ENCODE peak calls at places on chromosomes 6 and 20, in four cellular contexts. K is IMR-90, H is mesendoderm, A is H1. D is an unnamed sample.

GRCh38 chr6:78629154-78629721 is 238.1 kb upstream of the IRAK1BP1 start:
- DNase-seq in K (peak), A (peak), H (peak), D (peak)

GRCh38 chr6:53647437-53648094 is 18.0 kb downstream of the KLHL31 start:
- DNase-seq in A (no peak), K (no peak), H (no peak), D (no peak)

GRCh38 chr6:161575508-161576254 is 301.8 kb upstream of the AGPAT4 start:
- DNase-seq in H (peak), K (no peak), A (no peak), D (no peak)

GRCh38 chr20:36821964-36822437 is 48.4 kb upstream of the DSN1 start:
- DNase-seq in A (no peak), H (peak), K (no peak), D (no peak)

GRCh38 chr6:130923350-130923749 is 96.1 kb downstream of the SMLR1 start:
- DNase-seq in A (no peak), K (no peak), H (no peak), D (no peak)

GRCh38 chr20:59827138-59828056 is 106.0 kb downstream of the SYCP2 start:
- DNase-seq in K (no peak), H (no peak), A (peak), D (peak)

GRCh38 chr6:43852350-43852864 is 82.4 kb downstream of the VEGFA start:
- DNase-seq in A (no peak), K (no peak), H (no peak), D (no peak)

GRCh38 chr6:3534599-3534998 is 77.7 kb upstream of the SLC22A23 start:
- DNase-seq in K (peak), H (no peak), A (no peak), D (no peak)

GRCh38 chr6:13012271-13012670 is 295.7 kb downstream of the PHACTR1 start:
- DNase-seq in A (no peak), K (no peak), H (no peak), D (no peak)

GRCh38 chr6:46465294-46466165 is 25.7 kb downstream of the RCAN2 start:
- DNase-seq in A (no peak), K (peak), H (no peak), D (no peak)

GRCh38 chr20:15759546-15760216 is 813.6 kb downstream of the KIF16B start:
- DNase-seq in A (no peak), K (no peak), H (no peak), D (no peak)

GRCh38 chr6:134240664-134241431 is 77.1 kb downstream of the SGK1 start:
- DNase-seq in K (no peak), H (no peak), A (no peak), D (no peak)

GRCh38 chr6:24405262-24405661 is 2.5 kb downstream of the MRS2 start:
- DNase-seq in K (no peak), H (no peak), A (no peak), D (no peak)

GRCh38 chr20:4169360-4170214 is 154.2 kb upstream of the RNF24 start:
- DNase-seq in K (no peak), A (no peak), H (no peak), D (no peak)

GRCh38 chr6:129243377-129243776 is 360.4 kb downstream of the LAMA2 start:
- DNase-seq in K (no peak), H (no peak), A (no peak), D (no peak)

GRCh38 chr20:60116128-60116909 is 158.1 kb downstream of the CDH26 start:
- DNase-seq in A (no peak), K (no peak), H (no peak), D (no peak)

GRCh38 chr6:75590370-75590769 is 11.3 kb upstream of the SENP6 start:
- DNase-seq in H (no peak), A (no peak), K (no peak), D (no peak)

GRCh38 chr6:72864799-72865198 is 242.9 kb downstream of the KCNQ5 start:
- DNase-seq in K (no peak), H (no peak), A (no peak), D (no peak)

GRCh38 chr20:16111853-16112412 is 461.3 kb downstream of the KIF16B start:
- DNase-seq in A (no peak), K (no peak), H (no peak), D (no peak)

GRCh38 chr6:20572940-20573339 is 38.7 kb downstream of the CDKAL1 start:
- DNase-seq in K (peak), A (no peak), H (peak), D (no peak)

GRCh38 chr20:2398453-2398852 is 17.8 kb downstream of the TGM6 start:
- DNase-seq in A (no peak), K (no peak), H (no peak), D (no peak)

GRCh38 chr6:90230547-90231240 is 65.9 kb downstream of the BACH2 start:
- DNase-seq in A (no peak), K (no peak), H (peak), D (no peak)
- H3K56ac ChIP-seq in A (no peak), K (no peak), H (no peak), D (no peak)

DNA sequence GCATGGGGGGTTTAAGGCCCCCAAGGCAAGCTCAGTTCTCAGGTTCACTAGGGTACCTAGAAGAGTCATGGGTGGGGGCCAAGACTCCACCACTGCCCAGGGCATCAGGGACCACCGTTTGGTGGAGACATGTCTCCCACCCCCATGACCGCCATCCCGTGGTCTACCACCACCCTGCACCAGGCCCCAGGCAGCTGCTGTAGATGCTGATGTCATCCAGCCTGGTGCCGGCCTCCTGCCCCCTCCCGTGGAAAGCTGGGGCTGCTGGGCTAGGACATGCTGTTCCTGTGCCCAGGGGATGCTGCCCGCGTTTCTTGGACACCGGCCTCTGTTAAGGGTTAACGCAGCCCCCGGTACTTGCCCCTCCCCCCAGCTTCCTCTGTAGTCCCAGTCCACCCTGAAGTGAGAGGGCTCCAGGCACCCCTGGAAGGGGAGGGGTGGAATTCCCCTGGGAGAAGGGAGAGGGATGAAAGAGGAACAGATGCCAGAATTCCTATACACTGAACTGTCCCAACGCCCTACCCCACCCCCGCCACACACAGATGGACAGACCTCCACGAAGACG is 587 bp downstream of the IP6K3 start:
- DNase-seq in K (peak), A (peak), H (peak), D (peak)
- H3K23ac ChIP-seq in K (peak), A (no peak), H (no peak), D (no peak)

DNA sequence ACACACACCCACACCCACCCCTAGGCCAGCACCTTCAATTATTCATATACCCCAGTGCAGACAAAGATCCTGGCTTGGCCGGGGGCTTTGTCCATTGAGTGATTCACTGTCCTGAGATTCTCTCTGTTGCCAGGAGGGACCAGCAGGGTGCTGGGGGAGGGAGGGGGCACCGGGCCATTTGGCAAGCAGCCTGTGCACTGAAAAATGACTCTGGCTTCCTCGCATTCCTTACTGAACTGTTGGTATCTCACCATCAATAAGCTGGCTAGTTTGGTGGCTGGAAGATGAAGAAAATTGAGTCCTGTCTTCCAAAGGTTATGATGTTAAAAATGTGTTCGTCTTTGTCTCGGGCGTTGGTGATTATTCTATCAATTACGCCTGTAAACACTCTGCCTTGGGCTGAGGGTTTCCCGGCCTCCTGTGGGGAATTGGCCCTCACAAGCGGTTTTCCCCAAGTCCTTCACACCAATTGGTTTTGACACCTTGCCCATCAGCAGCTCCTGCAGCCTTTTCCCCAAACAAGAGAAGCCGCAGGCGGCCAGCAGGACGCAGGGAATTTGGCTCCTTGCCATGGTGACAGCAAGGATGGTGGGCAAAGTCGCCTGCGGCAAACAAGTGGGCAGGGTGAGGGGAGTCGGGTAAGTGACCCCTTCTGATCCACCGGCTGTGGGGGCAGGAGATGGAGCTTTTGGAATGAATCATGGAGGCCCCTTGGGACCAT is 4.9 kb downstream of the VSTM2L start:
- DNase-seq in K (peak), A (no peak), H (peak), D (peak)
- H2BK15ac ChIP-seq in K (no peak), A (peak), H (no peak), D (no peak)

GRCh38 chr6:132511836-132512230 is 1.1 kb downstream of the STX7 start:
- DNase-seq in H (no peak), K (no peak), A (no peak), D (no peak)
- H3K56ac ChIP-seq in H (no peak), K (no peak), A (no peak), D (no peak)

GRCh38 chr6:35318200-35318844 is 20.7 kb downstream of the DEF6 start:
- DNase-seq in K (peak), H (peak), A (peak), D (peak)
- H3K23ac ChIP-seq in K (peak), H (peak), A (no peak), D (no peak)

GRCh38 chr6:88179692-88180091 is 13.5 kb upstream of the CNR1 start:
- DNase-seq in K (no peak), A (no peak), H (peak), D (peak)

GRCh38 chr6:88174906-88175305 is 8.8 kb upstream of the CNR1 start:
- DNase-seq in A (no peak), K (no peak), H (no peak), D (no peak)

GRCh38 chr6:88183503-88183902 is 17.4 kb upstream of the CNR1 start:
- DNase-seq in K (no peak), A (no peak), H (peak), D (no peak)

GRCh38 chr6:88177961-88178464 is 11.9 kb upstream of the CNR1 start:
- DNase-seq in K (no peak), H (peak), A (no peak), D (no peak)
- H2BK15ac ChIP-seq in K (no peak), H (no peak), A (no peak), D (no peak)

GRCh38 chr20:7695622-7696021 is 244.6 kb downstream of the HAO1 start:
- DNase-seq in A (no peak), K (peak), H (no peak), D (no peak)
- H3K56ac ChIP-seq in A (no peak), K (no peak), H (no peak), D (no peak)

GRCh38 chr20:6006603-6006949 is 47.3 kb downstream of the LRRN4 start:
- DNase-seq in H (peak), K (no peak), A (no peak), D (no peak)
- H3K23ac ChIP-seq in H (no peak), K (peak), A (no peak), D (no peak)

GRCh38 chr6:169981051-169981450 is 229.6 kb downstream of the ERMARD start:
- DNase-seq in A (no peak), K (no peak), H (no peak), D (no peak)

GRCh38 chr6:169983651-169984050 is 232.2 kb downstream of the ERMARD start:
- DNase-seq in A (no peak), H (no peak), K (no peak), D (no peak)

GRCh38 chr6:169981969-169982368 is 230.5 kb downstream of the ERMARD start:
- DNase-seq in A (no peak), K (no peak), H (no peak), D (no peak)

GRCh38 chr6:169981568-169981967 is 230.1 kb downstream of the ERMARD start:
- DNase-seq in K (no peak), A (no peak), H (no peak), D (no peak)

DNA sequence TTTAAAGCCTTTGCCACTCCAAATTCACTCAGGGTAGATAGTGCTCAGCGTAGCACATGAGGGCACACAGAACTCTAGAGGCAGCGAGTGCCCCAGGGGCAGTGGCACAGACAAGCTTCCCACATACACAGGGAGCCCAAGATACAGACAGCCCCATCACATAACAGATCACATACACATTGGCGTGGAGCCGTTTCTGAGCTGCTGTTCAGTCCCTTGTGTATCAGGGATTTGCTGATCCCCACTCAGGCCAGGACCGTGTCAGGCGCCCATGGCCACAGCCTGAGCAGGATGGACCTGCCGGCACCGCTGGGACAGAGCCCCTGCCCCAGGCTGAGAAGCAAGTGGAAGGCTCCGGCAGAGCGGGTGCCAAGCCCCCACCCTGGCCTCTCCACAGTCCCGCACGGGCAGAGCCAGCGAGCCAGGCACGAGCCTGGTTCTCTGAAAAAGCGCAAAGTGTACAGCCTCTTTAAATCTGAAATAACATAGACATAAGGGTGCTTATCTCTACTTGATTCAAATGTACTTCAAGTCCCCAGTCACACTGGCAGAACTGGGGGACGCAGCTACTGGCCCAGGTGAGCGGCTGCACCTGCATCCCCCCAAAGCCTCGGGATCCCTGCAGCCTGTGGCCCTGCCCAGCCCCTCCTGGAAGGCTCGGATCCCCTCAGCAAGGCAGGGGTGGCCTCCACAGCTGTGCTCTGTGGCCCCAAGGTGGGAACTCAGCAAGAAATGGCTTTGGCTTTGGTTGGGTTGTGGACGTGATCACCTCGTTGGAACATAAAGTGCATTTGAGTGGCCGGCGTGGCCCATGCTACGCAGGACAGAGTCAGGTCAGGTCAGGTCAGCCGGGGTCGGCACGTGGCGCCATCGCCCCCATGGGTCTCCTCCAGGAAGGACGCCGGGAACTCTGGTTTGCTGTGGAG is 231.3 kb downstream of the ERMARD start:
- DNase-seq in H (no peak), A (no peak), K (no peak), D (peak)
- H2BK15ac ChIP-seq in H (no peak), A (no peak), K (no peak), D (no peak)

DNA sequence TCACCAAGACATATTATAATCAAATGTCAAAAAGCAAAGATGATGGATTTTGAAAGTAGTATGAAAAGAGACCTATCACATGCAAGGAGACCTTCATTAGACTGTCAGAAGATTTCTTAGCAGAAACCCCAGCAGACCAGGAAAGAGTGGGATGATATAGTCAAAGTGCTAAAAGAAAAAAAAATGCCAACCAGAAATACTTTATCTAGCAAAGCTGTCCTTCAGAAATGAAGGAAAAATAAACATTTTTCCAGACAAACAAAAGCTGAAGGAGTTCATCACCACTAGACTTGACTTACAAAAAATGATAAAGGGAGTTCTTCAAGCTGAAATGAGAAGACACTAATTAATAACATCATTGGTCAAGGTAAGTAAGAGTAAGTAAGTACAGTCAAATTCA is 251.2 kb upstream of the SASH1 start:
- DNase-seq in K (no peak), A (no peak), H (no peak), D (no peak)
- H3K56ac ChIP-seq in K (no peak), A (no peak), H (no peak), D (no peak)